ENCODE peak calls at places on chromosomes 13 and 19, in eight cellular contexts. One of them, this sample, is unnamed.

GRCh38 chr19:55703790-55704215 is 28.8 kb downstream of the EPN1 start:
- DNase-seq in right atrium auricular region: no peak
- DNase-seq in stomach: peak; percentile 72
- DNase-seq in ovary: peak; percentile 43
- DNase-seq in mammary epithelial cell: no peak
- DNase-seq in tibial nerve: no peak
- DNase-seq in Peyer's patch: peak; percentile 72
- DNase-seq in left ventricle myocardium inferior: no peak
- DNase-seq in this sample: no peak

GRCh38 chr19:18408053-18408476 is 10.6 kb upstream of the LRRC25 start:
- DNase-seq in tibial nerve: no peak
- DNase-seq in right atrium auricular region: no peak
- DNase-seq in mammary epithelial cell: no peak
- DNase-seq in left ventricle myocardium inferior: no peak
- DNase-seq in stomach: peak; percentile 74
- DNase-seq in ovary: no peak
- DNase-seq in Peyer's patch: peak; percentile 86
- DNase-seq in this sample: no peak

GRCh38 chr19:30323904-30324303 is 48.3 kb upstream of the ZNF536 start:
- DNase-seq in ovary: no peak
- DNase-seq in stomach: no peak
- DNase-seq in Peyer's patch: no peak
- DNase-seq in right atrium auricular region: no peak
- DNase-seq in left ventricle myocardium inferior: no peak
- DNase-seq in tibial nerve: no peak
- DNase-seq in mammary epithelial cell: no peak
- DNase-seq in this sample: no peak

GRCh38 chr13:74243637-74244526 is 109.7 kb upstream of the KLF12 start:
- DNase-seq in tibial nerve: no peak
- DNase-seq in left ventricle myocardium inferior: no peak
- DNase-seq in right atrium auricular region: no peak
- DNase-seq in mammary epithelial cell: peak; percentile 87
- DNase-seq in ovary: no peak
- DNase-seq in Peyer's patch: no peak
- DNase-seq in stomach: no peak
- DNase-seq in this sample: no peak

GRCh38 chr13:68550330-68550729 is 1320.2 kb upstream of the PCDH9 start:
- DNase-seq in stomach: no peak
- DNase-seq in tibial nerve: no peak
- DNase-seq in ovary: no peak
- DNase-seq in Peyer's patch: no peak
- DNase-seq in right atrium auricular region: no peak
- DNase-seq in mammary epithelial cell: no peak
- DNase-seq in left ventricle myocardium inferior: no peak
- DNase-seq in this sample: no peak

GRCh38 chr19:45505151-45505995 is 1.9 kb upstream of the VASP start:
- DNase-seq in left ventricle myocardium inferior: no peak
- DNase-seq in tibial nerve: no peak
- DNase-seq in ovary: no peak
- DNase-seq in Peyer's patch: no peak
- DNase-seq in right atrium auricular region: no peak
- DNase-seq in stomach: no peak
- DNase-seq in mammary epithelial cell: no peak
- DNase-seq in this sample: no peak

GRCh38 chr19:3736106-3736724 is 25.3 kb downstream of the APBA3 start:
- DNase-seq in left ventricle myocardium inferior: no peak
- DNase-seq in Peyer's patch: no peak
- DNase-seq in mammary epithelial cell: no peak
- DNase-seq in tibial nerve: no peak
- DNase-seq in right atrium auricular region: no peak
- DNase-seq in stomach: no peak
- DNase-seq in ovary: no peak
- DNase-seq in this sample: no peak

GRCh38 chr19:17847538-17848366 is at the start of gene JAK3:
- DNase-seq in tibial nerve: no peak
- DNase-seq in right atrium auricular region: no peak
- DNase-seq in stomach: peak; percentile 52
- DNase-seq in ovary: peak; percentile 83
- DNase-seq in mammary epithelial cell: no peak
- DNase-seq in left ventricle myocardium inferior: peak; percentile 54
- DNase-seq in Peyer's patch: peak; percentile 89
- DNase-seq in this sample: no peak

GRCh38 chr19:12137541-12137940 is 2.6 kb downstream of the ZNF20 start:
- DNase-seq in tibial nerve: no peak
- DNase-seq in right atrium auricular region: no peak
- DNase-seq in stomach: no peak
- DNase-seq in Peyer's patch: no peak
- DNase-seq in ovary: no peak
- DNase-seq in left ventricle myocardium inferior: no peak
- DNase-seq in mammary epithelial cell: no peak
- DNase-seq in this sample: no peak

GRCh38 chr19:3606174-3606689 is 443 bp downstream of the TBXA2R start:
- DNase-seq in ovary: peak; percentile 32
- DNase-seq in Peyer's patch: peak; percentile 79
- DNase-seq in left ventricle myocardium inferior: no peak
- DNase-seq in stomach: peak; percentile 78
- DNase-seq in right atrium auricular region: no peak
- DNase-seq in mammary epithelial cell: no peak
- DNase-seq in tibial nerve: no peak
- DNase-seq in this sample: no peak

GRCh38 chr19:4684312-4685095 is 14.4 kb upstream of the MYDGF start:
- DNase-seq in right atrium auricular region: no peak
- DNase-seq in mammary epithelial cell: no peak
- DNase-seq in tibial nerve: no peak
- DNase-seq in ovary: no peak
- DNase-seq in Peyer's patch: no peak
- DNase-seq in stomach: no peak
- DNase-seq in left ventricle myocardium inferior: no peak
- DNase-seq in this sample: no peak

GRCh38 chr13:40558656-40559055 is 107.8 kb downstream of the FOXO1 start:
- DNase-seq in mammary epithelial cell: no peak
- DNase-seq in Peyer's patch: no peak
- DNase-seq in tibial nerve: no peak
- DNase-seq in left ventricle myocardium inferior: no peak
- DNase-seq in ovary: no peak
- DNase-seq in stomach: no peak
- DNase-seq in right atrium auricular region: no peak
- DNase-seq in this sample: no peak

GRCh38 chr19:16896913-16897571 is 8.2 kb downstream of the F2RL3 start:
- DNase-seq in ovary: peak; percentile 96
- DNase-seq in mammary epithelial cell: peak; percentile 86
- DNase-seq in left ventricle myocardium inferior: peak; percentile 94
- DNase-seq in Peyer's patch: peak; percentile 94
- DNase-seq in tibial nerve: peak; percentile 89
- DNase-seq in stomach: peak; percentile 96
- DNase-seq in right atrium auricular region: peak; percentile 94
- DNase-seq in this sample: peak; percentile 92

GRCh38 chr13:113047587-113047986 is 58.0 kb upstream of the F7 start:
- DNase-seq in tibial nerve: no peak
- DNase-seq in right atrium auricular region: no peak
- DNase-seq in stomach: no peak
- DNase-seq in Peyer's patch: no peak
- DNase-seq in mammary epithelial cell: no peak
- DNase-seq in left ventricle myocardium inferior: no peak
- DNase-seq in ovary: no peak
- DNase-seq in this sample: no peak

GRCh38 chr19:33784432-33784831 is 12.2 kb upstream of the KCTD15 start:
- DNase-seq in stomach: no peak
- DNase-seq in Peyer's patch: no peak
- DNase-seq in left ventricle myocardium inferior: no peak
- DNase-seq in mammary epithelial cell: no peak
- DNase-seq in ovary: no peak
- DNase-seq in tibial nerve: no peak
- DNase-seq in right atrium auricular region: no peak
- DNase-seq in this sample: no peak

GRCh38 chr19:29482855-29483640 is 42.7 kb upstream of the VSTM2B start:
- DNase-seq in left ventricle myocardium inferior: no peak
- DNase-seq in tibial nerve: no peak
- DNase-seq in ovary: no peak
- DNase-seq in stomach: no peak
- DNase-seq in Peyer's patch: no peak
- DNase-seq in mammary epithelial cell: no peak
- DNase-seq in right atrium auricular region: no peak
- DNase-seq in this sample: peak; percentile 17

DNA sequence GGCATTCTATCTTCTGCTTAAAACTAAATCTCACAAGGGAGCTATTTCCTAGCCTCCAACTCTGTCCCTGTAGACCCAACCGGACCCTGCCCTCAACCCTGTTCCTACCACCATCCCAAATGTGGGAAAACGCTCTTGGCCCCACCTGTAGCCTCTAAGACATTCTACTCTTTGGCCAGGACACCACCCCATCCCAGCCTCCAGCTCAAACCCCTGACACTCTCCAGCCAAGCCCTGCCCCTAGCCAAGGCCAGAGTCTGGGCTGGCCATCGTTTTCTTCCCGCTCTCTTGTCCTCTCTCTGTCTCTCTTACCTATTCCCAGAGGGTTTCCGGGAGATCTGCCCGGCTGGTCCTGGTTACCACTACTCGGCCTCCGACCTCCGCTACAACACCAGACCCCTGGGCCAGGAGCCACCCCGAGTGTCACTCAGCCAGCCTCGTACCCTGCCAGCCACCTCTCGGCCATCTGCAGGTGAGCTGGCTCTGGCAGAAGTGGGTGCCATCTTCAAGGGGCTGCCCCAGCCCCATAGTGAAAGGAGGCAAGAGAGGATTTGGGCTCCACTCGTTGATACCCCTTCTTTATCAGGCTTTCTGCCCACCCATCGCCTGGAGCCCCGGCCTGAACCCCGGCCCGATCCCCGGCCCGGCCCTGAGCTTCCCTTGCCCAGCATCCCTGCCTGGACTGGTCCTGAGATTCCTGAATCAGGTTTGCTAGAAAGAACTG is 6.9 kb downstream of the LTBP4 start:
- DNase-seq in stomach: no peak
- DNase-seq in ovary: no peak
- DNase-seq in Peyer's patch: no peak
- DNase-seq in tibial nerve: no peak
- DNase-seq in mammary epithelial cell: no peak
- DNase-seq in left ventricle myocardium inferior: no peak
- DNase-seq in right atrium auricular region: no peak
- DNase-seq in this sample: no peak
- H3K4me1 ChIP-seq in stomach: peaks cover 48% of the 10 kb centered on the region
- H3K4me1 ChIP-seq in ovary: peaks cover 11% of the 10 kb centered on the region
- H3K4me1 ChIP-seq in Peyer's patch: peaks cover 11% of the 10 kb centered on the region
- H3K4me1 ChIP-seq in tibial nerve: no peaks in the 10 kb centered on the region
- H3K4me1 ChIP-seq in mammary epithelial cell: peaks cover 55% of the 10 kb centered on the region
- H3K4me1 ChIP-seq in left ventricle myocardium inferior: peaks cover 79% of the 10 kb centered on the region
- H3K4me1 ChIP-seq in right atrium auricular region: peaks cover 57% of the 10 kb centered on the region
- H3K4me1 ChIP-seq in this sample: peaks cover 27% of the 10 kb centered on the region

DNA sequence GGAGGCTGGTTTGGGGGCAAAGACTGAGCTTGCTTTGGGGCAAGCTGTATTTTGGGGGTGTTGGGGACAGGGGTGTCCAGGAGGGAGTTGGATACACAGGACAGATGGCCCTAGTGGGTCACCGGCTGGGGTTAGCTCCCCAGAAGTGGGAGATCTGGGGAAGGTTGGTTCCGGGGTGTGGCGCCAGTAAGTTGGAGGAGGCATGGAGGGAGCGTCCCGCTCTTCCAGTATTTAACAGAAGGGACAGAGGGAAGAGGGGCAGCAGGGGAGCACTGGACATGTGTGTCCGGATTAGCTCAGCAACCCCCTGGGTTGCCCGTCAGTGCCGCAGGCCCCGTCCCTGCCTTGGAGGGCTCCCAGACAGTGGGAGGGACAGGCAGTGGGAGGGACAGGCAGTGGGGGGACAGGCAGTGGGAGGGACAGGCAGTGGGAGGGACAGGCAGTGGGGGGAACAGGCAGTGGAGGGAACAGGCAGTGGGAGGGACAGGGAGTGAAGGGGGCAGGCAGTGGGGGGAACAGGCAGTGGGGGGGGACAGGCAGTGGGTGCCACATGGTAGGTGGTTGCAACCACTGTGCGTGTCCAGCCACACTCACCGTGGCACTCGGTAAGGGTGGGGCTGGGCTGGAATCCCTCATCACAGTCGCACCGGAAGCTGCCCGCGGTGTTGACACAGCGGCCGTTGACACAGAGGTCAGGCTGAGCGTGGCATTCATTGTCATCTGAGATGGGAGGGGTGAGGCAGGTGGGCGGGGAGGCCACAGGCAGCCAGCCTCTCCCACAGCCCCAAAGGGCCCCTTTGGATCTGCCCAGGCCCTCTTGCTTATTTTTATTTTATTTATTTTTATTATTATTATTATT is 33.3 kb downstream of the CCL25 start:
- DNase-seq in ovary: no peak
- DNase-seq in right atrium auricular region: no peak
- DNase-seq in tibial nerve: no peak
- DNase-seq in stomach: no peak
- DNase-seq in mammary epithelial cell: no peak
- DNase-seq in Peyer's patch: peak; percentile 68
- DNase-seq in left ventricle myocardium inferior: no peak
- DNase-seq in this sample: peak; percentile 37
- H3K36me3 ChIP-seq in ovary: no peaks in the 10 kb centered on the region
- H3K36me3 ChIP-seq in right atrium auricular region: no peaks in the 10 kb centered on the region
- H3K36me3 ChIP-seq in tibial nerve: no peaks in the 10 kb centered on the region
- H3K36me3 ChIP-seq in stomach: no peaks in the 10 kb centered on the region
- H3K36me3 ChIP-seq in mammary epithelial cell: no peaks in the 10 kb centered on the region
- H3K36me3 ChIP-seq in Peyer's patch: no peaks in the 10 kb centered on the region
- H3K36me3 ChIP-seq in left ventricle myocardium inferior: no peaks in the 10 kb centered on the region
- H3K36me3 ChIP-seq in this sample: no peaks in the 10 kb centered on the region

DNA sequence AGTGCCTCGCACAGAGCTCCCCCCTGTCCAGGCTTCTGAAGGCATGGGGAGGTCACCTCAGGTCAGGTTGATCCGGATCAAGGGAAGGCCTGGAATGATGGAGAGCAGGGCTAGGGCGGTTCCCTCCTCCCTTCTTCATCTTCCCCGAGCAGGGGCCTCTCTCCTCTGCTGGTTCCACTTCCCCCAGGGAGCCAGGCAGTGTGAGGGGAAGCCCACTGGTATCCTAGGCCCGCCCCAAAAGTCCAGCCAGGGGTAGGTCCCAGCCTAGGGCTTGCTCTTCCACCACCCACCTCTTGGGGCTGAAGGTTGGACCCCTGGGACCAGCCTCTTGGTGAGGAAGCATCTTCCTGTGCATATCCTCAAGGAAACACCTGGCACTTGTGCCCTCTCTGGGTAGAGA is 16.4 kb upstream of the PRR19 start:
- DNase-seq in right atrium auricular region: no peak
- DNase-seq in ovary: peak; percentile 43
- DNase-seq in left ventricle myocardium inferior: no peak
- DNase-seq in mammary epithelial cell: no peak
- DNase-seq in tibial nerve: no peak
- DNase-seq in stomach: no peak
- DNase-seq in Peyer's patch: no peak
- DNase-seq in this sample: no peak
- H3K4me3 ChIP-seq in right atrium auricular region: no peak overlapping the region
- H3K4me3 ChIP-seq in ovary: peak overlapping the region; percentile 64
- H3K4me3 ChIP-seq in left ventricle myocardium inferior: peak overlapping the region; percentile 74
- H3K4me3 ChIP-seq in mammary epithelial cell: no peak overlapping the region
- H3K4me3 ChIP-seq in tibial nerve: peak overlapping the region; percentile 74
- H3K4me3 ChIP-seq in stomach: peak overlapping the region; percentile 71
- H3K4me3 ChIP-seq in Peyer's patch: peak overlapping the region; percentile 70
- H3K4me3 ChIP-seq in this sample: no peak overlapping the region

GRCh38 chr13:30413842-30414241 is 8.5 kb upstream of the UBE2L5 start:
- DNase-seq in stomach: no peak
- DNase-seq in Peyer's patch: no peak
- DNase-seq in ovary: no peak
- DNase-seq in right atrium auricular region: no peak
- DNase-seq in mammary epithelial cell: no peak
- DNase-seq in tibial nerve: no peak
- DNase-seq in left ventricle myocardium inferior: no peak
- DNase-seq in this sample: no peak
- H3K4me1 ChIP-seq in stomach: peaks cover 3% of the 10 kb centered on the region
- H3K4me1 ChIP-seq in Peyer's patch: no peaks in the 10 kb centered on the region
- H3K4me1 ChIP-seq in ovary: no peaks in the 10 kb centered on the region
- H3K4me1 ChIP-seq in right atrium auricular region: peaks cover 11% of the 10 kb centered on the region
- H3K4me1 ChIP-seq in mammary epithelial cell: peaks cover 4% of the 10 kb centered on the region
- H3K4me1 ChIP-seq in tibial nerve: no peaks in the 10 kb centered on the region
- H3K4me1 ChIP-seq in left ventricle myocardium inferior: peaks cover 16% of the 10 kb centered on the region
- H3K4me1 ChIP-seq in this sample: no peaks in the 10 kb centered on the region

This sample was measured in lung.